ENCODE peak calls at places on chromosomes 2 and 18, in ten cellular contexts. V is B cell, E is PC-3, Q is Caco-2, G is type B pancreatic cell, A is AG04449, K is AG09309, I is kidney epithelial cell, W is neural crest cell, H is mesothelial cell of epicardium. Y is an unnamed sample.

GRCh38 chr18:50011813-50012445 is 183.0 kb downstream of the MYO5B start:
- DNase-seq in V (no peak), E (peak; percentile 78), Q (no peak), G (no peak), A (peak; percentile 88), K (peak; percentile 31), I (peak; percentile 74), W (no peak), H (no peak), Y (no peak)

GRCh38 chr18:34222396-34223163 is 2.1 kb downstream of the NOL4 start:
- DNase-seq in V (no peak), E (peak; percentile 9), Q (peak; percentile 0), G (no peak), A (no peak), K (no peak), I (no peak), W (peak; percentile 41), H (peak; percentile 20), Y (no peak)

GRCh38 chr2:40824269-40824668 is 372.4 kb upstream of the SLC8A1 start:
- DNase-seq in V (no peak), E (no peak), Q (no peak), G (no peak), A (no peak), K (no peak), I (no peak), W (no peak), H (no peak), Y (no peak)

GRCh38 chr2:72883356-72883962 is 3.7 kb upstream of the SPR start:
- DNase-seq in V (no peak), E (peak; percentile 53), Q (peak; percentile 82), G (no peak), A (no peak), K (no peak), I (no peak), W (peak; percentile 68), H (no peak), Y (no peak)

GRCh38 chr2:85615413-85615728 is 615 bp upstream of the USP39 start:
- DNase-seq in V (no peak), E (no peak), Q (no peak), G (no peak), A (no peak), K (no peak), I (no peak), W (no peak), H (no peak), Y (no peak)

GRCh38 chr2:146130290-146130689 is 1610.4 kb upstream of the ZEB2 start:
- DNase-seq in V (no peak), E (no peak), Q (no peak), G (no peak), A (no peak), K (no peak), I (no peak), W (no peak), H (no peak), Y (no peak)

GRCh38 chr2:124877065-124877671 is 852.1 kb downstream of the CNTNAP5 start:
- DNase-seq in V (no peak), E (peak; percentile 29), Q (no peak), G (no peak), A (no peak), K (peak; percentile 48), I (no peak), W (no peak), H (no peak), Y (no peak)

GRCh38 chr18:76980663-76981387 is 151.8 kb downstream of the MBP start:
- DNase-seq in V (peak; percentile 68), E (no peak), Q (no peak), G (peak; percentile 24), A (no peak), K (no peak), I (no peak), W (no peak), H (no peak), Y (no peak)

GRCh38 chr18:51028201-51028805 is 1.7 kb upstream of the SMAD4 start:
- DNase-seq in V (peak; percentile 3), E (peak; percentile 16), Q (peak; percentile 23), G (no peak), A (no peak), K (no peak), I (no peak), W (no peak), H (no peak), Y (no peak)

GRCh38 chr2:111919794-111920608 is 21.6 kb downstream of the MERTK start:
- DNase-seq in V (no peak), E (peak; percentile 70), Q (peak; percentile 85), G (no peak), A (no peak), K (no peak), I (peak; percentile 61), W (no peak), H (no peak), Y (no peak)

GRCh38 chr2:26435106-26435505 is 33.4 kb downstream of the DRC1 start:
- DNase-seq in V (no peak), E (peak; percentile 54), Q (no peak), G (no peak), A (no peak), K (no peak), I (no peak), W (no peak), H (no peak), Y (no peak)

DNA sequence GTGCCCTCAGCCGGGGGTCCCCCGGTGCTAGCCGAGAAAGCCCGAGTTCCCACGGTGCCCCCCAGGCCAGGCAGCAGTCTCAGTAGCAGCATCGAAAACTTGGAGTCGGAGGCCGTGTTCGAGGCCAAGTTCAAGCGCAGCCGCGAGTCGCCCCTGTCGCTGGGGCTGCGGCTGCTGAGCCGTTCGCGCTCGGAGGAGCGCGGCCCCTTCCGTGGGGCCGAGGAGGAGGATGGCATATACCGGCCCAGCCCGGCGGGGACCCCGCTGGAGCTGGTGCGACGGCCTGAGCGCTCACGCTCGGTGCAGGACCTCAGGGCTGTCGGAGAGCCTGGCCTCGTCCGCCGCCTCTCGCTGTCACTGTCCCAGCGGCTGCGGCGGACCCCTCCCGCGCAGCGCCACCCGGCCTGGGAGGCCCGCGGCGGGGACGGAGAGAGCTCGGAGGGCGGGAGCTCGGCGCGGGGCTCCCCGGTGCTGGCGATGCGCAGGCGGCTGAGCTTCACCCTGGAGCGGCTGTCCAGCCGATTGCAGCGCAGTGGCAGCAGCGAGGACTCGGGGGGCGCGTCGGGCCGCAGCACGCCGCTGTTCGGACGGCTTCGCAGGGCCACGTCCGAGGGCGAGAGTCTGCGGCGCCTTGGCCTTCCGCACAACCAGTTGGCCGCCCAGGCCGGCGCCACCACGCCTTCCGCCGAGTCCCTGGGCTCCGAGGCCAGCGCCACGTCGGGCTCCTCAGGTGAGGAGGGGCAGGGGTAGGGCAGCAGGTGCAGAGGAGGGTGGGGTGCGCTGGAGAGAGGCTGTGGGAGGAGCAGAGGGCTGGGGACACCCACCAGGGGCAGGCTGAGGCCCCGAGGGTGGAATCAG is 14.1 kb upstream of the GMPPA start:
- DNase-seq in V (peak; percentile 25), E (no peak), Q (no peak), G (no peak), A (no peak), K (no peak), I (no peak), W (no peak), H (no peak), Y (no peak)
- TF ChIP-seq CTCF in V (no peak), E (no peak), Q (no peak), G (no peak), A (no peak), K (no peak), I (no peak), W (no peak), H (no peak), Y (no peak)

GRCh38 chr18:28359177-28359576 is 182.2 kb upstream of the CDH2 start:
- DNase-seq in V (no peak), E (peak; percentile 72), Q (no peak), G (no peak), A (no peak), K (no peak), I (no peak), W (no peak), H (no peak), Y (no peak)

DNA sequence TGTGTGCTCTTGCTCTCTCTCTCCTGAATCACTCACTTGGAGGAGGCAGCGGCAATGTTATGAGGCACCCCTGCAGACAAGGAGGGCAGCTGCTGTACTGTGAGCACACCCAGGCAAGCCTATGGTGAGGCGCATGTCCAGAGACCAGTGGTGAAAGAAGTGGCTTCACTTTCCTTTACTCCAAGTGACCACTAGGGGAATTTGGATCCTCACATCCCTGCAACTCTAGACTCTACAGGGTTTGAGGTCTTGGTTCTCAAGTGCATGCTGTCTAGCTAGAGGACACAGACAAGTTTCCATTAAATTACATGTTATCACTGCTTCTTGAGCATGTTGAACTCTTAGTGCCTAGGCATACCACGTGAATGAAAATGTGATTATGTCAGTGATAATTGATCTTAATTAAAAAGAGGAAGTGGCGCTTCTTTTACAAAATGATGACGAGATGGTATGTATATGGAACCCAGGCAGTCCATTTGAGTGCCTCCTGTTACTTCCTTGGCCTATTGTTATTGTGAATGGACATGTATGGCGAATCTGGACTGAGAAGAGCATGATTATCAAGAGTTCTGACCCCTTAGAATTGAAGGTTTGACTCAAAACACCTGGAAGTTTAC is 181.0 kb upstream of the CDH2 start:
- DNase-seq in V (no peak), E (peak; percentile 22), Q (peak; percentile 0), G (no peak), A (no peak), K (no peak), I (no peak), W (no peak), H (no peak), Y (no peak)
- TF ChIP-seq CTCF in V (no peak), E (peak; percentile 47), Q (peak; percentile 13), G (peak; percentile 63), A (no peak), K (no peak), I (peak; percentile 9), W (peak; percentile 44), H (peak; percentile 53), Y (no peak)

GRCh38 chr2:237530472-237531433 is 35.6 kb upstream of the PRLH start:
- DNase-seq in V (peak; percentile 18), E (no peak), Q (no peak), G (no peak), A (no peak), K (no peak), I (no peak), W (no peak), H (no peak), Y (no peak)
- TF ChIP-seq CTCF in V (no peak), E (no peak), Q (no peak), G (no peak), A (no peak), K (no peak), I (no peak), W (no peak), H (no peak), Y (no peak)

DNA sequence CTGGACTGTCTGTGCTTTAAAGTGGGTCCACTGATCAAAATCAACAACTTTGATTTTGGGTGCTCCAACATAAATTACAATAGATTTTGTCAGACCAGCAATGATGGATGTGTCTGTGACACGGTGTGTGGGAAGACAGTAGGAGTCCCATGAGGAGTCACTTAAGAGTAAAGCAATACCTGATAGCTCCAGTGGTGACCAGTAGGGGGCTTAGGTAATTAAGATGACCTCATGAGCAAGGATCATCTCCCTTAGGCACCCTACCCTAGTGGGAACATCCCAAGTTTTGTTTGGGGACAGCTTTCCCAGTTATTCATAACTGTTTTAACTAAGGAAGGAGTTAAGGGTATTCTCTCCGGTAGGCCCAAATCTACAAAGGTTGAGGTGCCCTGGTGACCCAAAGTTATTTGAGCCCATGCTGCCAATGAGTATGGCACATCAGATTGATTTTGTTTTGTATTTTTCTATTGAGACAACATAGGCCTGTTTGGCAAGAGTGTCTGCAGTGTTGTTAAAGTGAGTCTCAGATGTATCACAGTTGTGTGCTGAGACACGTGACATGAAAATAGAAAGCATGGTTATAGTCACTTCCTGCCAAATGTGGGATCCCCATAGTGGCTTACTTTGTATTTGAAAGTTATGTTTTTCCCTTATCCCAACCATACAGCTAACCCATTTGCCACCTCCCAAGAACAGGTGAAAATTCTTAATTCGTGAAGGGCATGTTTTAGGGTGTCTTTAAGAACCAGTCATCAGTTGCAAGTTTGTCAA is 1337.6 kb upstream of the SLC39A10 start:
- DNase-seq in V (peak; percentile 2), E (no peak), Q (peak; percentile 27), G (no peak), A (no peak), K (no peak), I (no peak), W (no peak), H (no peak), Y (no peak)
- TF ChIP-seq CTCF in V (peak; percentile 21), E (peak; percentile 42), Q (peak; percentile 20), G (peak; percentile 51), A (no peak), K (no peak), I (no peak), W (peak; percentile 41), H (no peak), Y (no peak)

Y was measured in omental fat pad.